ENCODE peak calls at places on chromosomes 11 and 22, in four cellular contexts. M is activated effector memory CD4-positive, alpha-beta T cell treated with anti-CD3 and anti-CD28 coated beads, Interleukin-2, amount 50 U/mL, for 16 hours; J is germinal center; L is fibroblast of pulmonary artery. W is an unnamed sample.

GRCh38 chr22:42039271-42039670 is 31.3 kb downstream of the NAGA start:
- DNase-seq in L (no peak), J (no peak), M (no peak), W (no peak)

GRCh38 chr11:15602042-15602441 is 487.3 kb downstream of the INSC start:
- DNase-seq in M (no peak), L (no peak), J (no peak), W (no peak)

GRCh38 chr11:7642747-7643146 is 30.6 kb downstream of the CYB5R2 start:
- DNase-seq in L (no peak), J (no peak), M (no peak), W (no peak)

GRCh38 chr11:100434821-100435641 is 252.1 kb upstream of the ARHGAP42 start:
- DNase-seq in L (no peak), M (no peak), J (no peak), W (peak; percentile 7)

GRCh38 chr11:107468596-107468995 is 11.0 kb upstream of the CWF19L2 start:
- DNase-seq in M (no peak), J (no peak), L (peak; percentile 55), W (peak; percentile 29)

GRCh38 chr11:128095459-128096096 is 491.8 kb downstream of the ETS1 start:
- DNase-seq in J (no peak), L (peak; percentile 94), M (no peak), W (peak; percentile 96)

GRCh38 chr11:124302756-124303155 is 11.0 kb downstream of the OR8D1 start:
- DNase-seq in M (no peak), L (peak; percentile 40), J (no peak), W (no peak)

GRCh38 chr11:25943777-25944661 is 387.9 kb upstream of the ANO3 start:
- DNase-seq in L (no peak), M (no peak), J (no peak), W (no peak)

GRCh38 chr22:45203150-45203974 is 37.3 kb downstream of the KIAA0930 start:
- DNase-seq in J (no peak), M (peak; percentile 57), L (no peak), W (no peak)

GRCh38 chr11:73384871-73385692 is 8.9 kb downstream of the RELT start:
- DNase-seq in L (no peak), M (no peak), J (peak; percentile 90), W (peak; percentile 57)

GRCh38 chr11:69640260-69640994 is 529 bp upstream of the CCND1 start:
- DNase-seq in L (peak; percentile 28), J (no peak), M (peak; percentile 63), W (peak; percentile 52)

GRCh38 chr22:17162731-17163130 is 3.7 kb upstream of the HDHD5 start:
- DNase-seq in J (no peak), M (no peak), L (no peak), W (no peak)

GRCh38 chr11:41579546-41579945 is 120.1 kb upstream of the LRRC4C start:
- DNase-seq in M (no peak), J (no peak), L (no peak), W (no peak)

GRCh38 chr11:71454470-71455113 is 1.6 kb downstream of the NADSYN1 start:
- DNase-seq in M (peak; percentile 73), L (no peak), J (no peak), W (no peak)

GRCh38 chr11:124623861-124624525 is 1.3 kb downstream of the TBRG1 start:
- DNase-seq in L (no peak), M (no peak), J (no peak), W (no peak)

GRCh38 chr11:122310701-122311100 is 194.7 kb upstream of the BLID start:
- DNase-seq in L (no peak), J (no peak), M (no peak), W (no peak)

GRCh38 chr11:87392665-87393064 is 354.9 kb downstream of the TMEM135 start:
- DNase-seq in L (no peak), M (no peak), J (no peak), W (no peak)

GRCh38 chr11:69819109-69819490 is at the start of gene FGF3:
- DNase-seq in L (no peak), J (no peak), M (no peak), W (no peak)

W was measured in dermis blood vessel endothelial cell.